ENCODE peak calls at places on chromosome 13, in five cellular contexts. One of them, this sample, is unnamed.

GRCh38 chr13:77696006-77696862 is 1.3 kb upstream of the SLAIN1 start:
- DNase-seq in trophoblast cell: peak; percentile 43
- DNase-seq in heart left ventricle: no peak
- DNase-seq in mucosa of descending colon: no peak
- DNase-seq in effector memory CD4-positive, alpha-beta T cell: no peak
- DNase-seq in this sample: no peak

GRCh38 chr13:75347925-75348324 is 134.0 kb downstream of the TBC1D4 start:
- DNase-seq in effector memory CD4-positive, alpha-beta T cell: no peak
- DNase-seq in mucosa of descending colon: no peak
- DNase-seq in heart left ventricle: no peak
- DNase-seq in trophoblast cell: no peak
- DNase-seq in this sample: no peak

GRCh38 chr13:19661561-19661960 is 28.1 kb downstream of the MPHOSPH8 start:
- DNase-seq in heart left ventricle: no peak
- DNase-seq in trophoblast cell: no peak
- DNase-seq in mucosa of descending colon: no peak
- DNase-seq in effector memory CD4-positive, alpha-beta T cell: no peak
- DNase-seq in this sample: no peak

GRCh38 chr13:99380921-99381645 is 73.9 kb upstream of the GPR183 start:
- DNase-seq in trophoblast cell: no peak
- DNase-seq in effector memory CD4-positive, alpha-beta T cell: no peak
- DNase-seq in heart left ventricle: no peak
- DNase-seq in mucosa of descending colon: no peak
- DNase-seq in this sample: no peak

GRCh38 chr13:38697628-38698333 is 10.9 kb downstream of the FREM2 start:
- DNase-seq in heart left ventricle: no peak
- DNase-seq in effector memory CD4-positive, alpha-beta T cell: no peak
- DNase-seq in mucosa of descending colon: no peak
- DNase-seq in trophoblast cell: no peak
- DNase-seq in this sample: no peak

GRCh38 chr13:27131202-27131623 is 40.4 kb downstream of the USP12 start:
- DNase-seq in effector memory CD4-positive, alpha-beta T cell: peak; percentile 57
- DNase-seq in mucosa of descending colon: peak; percentile 41
- DNase-seq in trophoblast cell: peak; percentile 31
- DNase-seq in heart left ventricle: no peak
- DNase-seq in this sample: no peak

GRCh38 chr13:112181336-112182051 is 114.5 kb downstream of the SOX1 start:
- DNase-seq in mucosa of descending colon: no peak
- DNase-seq in effector memory CD4-positive, alpha-beta T cell: no peak
- DNase-seq in heart left ventricle: no peak
- DNase-seq in trophoblast cell: no peak
- DNase-seq in this sample: no peak

GRCh38 chr13:23428183-23428528 is 5.3 kb downstream of the SACS start:
- DNase-seq in heart left ventricle: no peak
- DNase-seq in trophoblast cell: no peak
- DNase-seq in effector memory CD4-positive, alpha-beta T cell: no peak
- DNase-seq in mucosa of descending colon: no peak
- DNase-seq in this sample: no peak

GRCh38 chr13:47426126-47426849 is 529.4 kb upstream of the HTR2A start:
- DNase-seq in heart left ventricle: peak; percentile 30
- DNase-seq in trophoblast cell: no peak
- DNase-seq in effector memory CD4-positive, alpha-beta T cell: no peak
- DNase-seq in mucosa of descending colon: peak; percentile 2
- DNase-seq in this sample: peak; percentile 93

GRCh38 chr13:84873951-84874350 is 925.3 kb downstream of the SLITRK6 start:
- DNase-seq in trophoblast cell: no peak
- DNase-seq in heart left ventricle: no peak
- DNase-seq in effector memory CD4-positive, alpha-beta T cell: no peak
- DNase-seq in mucosa of descending colon: no peak
- DNase-seq in this sample: no peak

GRCh38 chr13:98890186-98890585 is 87.7 kb downstream of the DOCK9 start:
- DNase-seq in effector memory CD4-positive, alpha-beta T cell: no peak
- DNase-seq in mucosa of descending colon: no peak
- DNase-seq in heart left ventricle: no peak
- DNase-seq in trophoblast cell: peak; percentile 83
- DNase-seq in this sample: peak; percentile 92

GRCh38 chr13:64855506-64855905 is 2374.6 kb downstream of the PCDH9 start:
- DNase-seq in effector memory CD4-positive, alpha-beta T cell: no peak
- DNase-seq in trophoblast cell: no peak
- DNase-seq in heart left ventricle: no peak
- DNase-seq in mucosa of descending colon: no peak
- DNase-seq in this sample: peak; percentile 38

GRCh38 chr13:99178636-99179035 is 22.0 kb upstream of the UBAC2 start:
- DNase-seq in mucosa of descending colon: no peak
- DNase-seq in effector memory CD4-positive, alpha-beta T cell: no peak
- DNase-seq in trophoblast cell: no peak
- DNase-seq in heart left ventricle: no peak
- DNase-seq in this sample: no peak

GRCh38 chr13:48831248-48831647 is 144.5 kb upstream of the FNDC3A start:
- DNase-seq in mucosa of descending colon: no peak
- DNase-seq in effector memory CD4-positive, alpha-beta T cell: no peak
- DNase-seq in heart left ventricle: no peak
- DNase-seq in trophoblast cell: no peak
- DNase-seq in this sample: no peak

GRCh38 chr13:41952749-41953148 is 8.2 kb downstream of the VWA8 start:
- DNase-seq in effector memory CD4-positive, alpha-beta T cell: no peak
- DNase-seq in trophoblast cell: no peak
- DNase-seq in mucosa of descending colon: no peak
- DNase-seq in heart left ventricle: no peak
- DNase-seq in this sample: no peak

GRCh38 chr13:27424246-27425150 is at the start of gene GTF3A:
- DNase-seq in mucosa of descending colon: peak; percentile 84
- DNase-seq in effector memory CD4-positive, alpha-beta T cell: peak; percentile 83
- DNase-seq in trophoblast cell: peak; percentile 82
- DNase-seq in heart left ventricle: peak; percentile 88
- DNase-seq in this sample: peak; percentile 45

GRCh38 chr13:45108716-45109706 is 11.3 kb upstream of the GTF2F2 start:
- DNase-seq in effector memory CD4-positive, alpha-beta T cell: no peak
- DNase-seq in heart left ventricle: no peak
- DNase-seq in trophoblast cell: no peak
- DNase-seq in mucosa of descending colon: no peak
- DNase-seq in this sample: peak; percentile 58

GRCh38 chr13:36432106-36432544 is at the start of gene CCNA1:
- DNase-seq in trophoblast cell: no peak
- DNase-seq in effector memory CD4-positive, alpha-beta T cell: no peak
- DNase-seq in mucosa of descending colon: no peak
- DNase-seq in heart left ventricle: peak; percentile 15
- DNase-seq in this sample: no peak

GRCh38 chr13:43244482-43244881 is 221.1 kb downstream of the DNAJC15 start:
- DNase-seq in heart left ventricle: no peak
- DNase-seq in trophoblast cell: no peak
- DNase-seq in mucosa of descending colon: no peak
- DNase-seq in effector memory CD4-positive, alpha-beta T cell: no peak
- DNase-seq in this sample: no peak

GRCh38 chr13:112251930-112252585 is 124.1 kb upstream of the SPACA7 start:
- DNase-seq in effector memory CD4-positive, alpha-beta T cell: no peak
- DNase-seq in heart left ventricle: no peak
- DNase-seq in mucosa of descending colon: no peak
- DNase-seq in trophoblast cell: no peak
- DNase-seq in this sample: no peak

GRCh38 chr13:34545461-34545860 is 396.6 kb upstream of the NBEA start:
- DNase-seq in mucosa of descending colon: no peak
- DNase-seq in trophoblast cell: no peak
- DNase-seq in effector memory CD4-positive, alpha-beta T cell: no peak
- DNase-seq in heart left ventricle: no peak
- DNase-seq in this sample: no peak

GRCh38 chr13:46184277-46184699 is 2.3 kb upstream of the LCP1 start:
- DNase-seq in heart left ventricle: no peak
- DNase-seq in effector memory CD4-positive, alpha-beta T cell: peak; percentile 43
- DNase-seq in mucosa of descending colon: peak; percentile 61
- DNase-seq in trophoblast cell: no peak
- DNase-seq in this sample: no peak

GRCh38 chr13:33711441-33711840 is 106.5 kb upstream of the RFC3 start:
- DNase-seq in heart left ventricle: no peak
- DNase-seq in trophoblast cell: no peak
- DNase-seq in effector memory CD4-positive, alpha-beta T cell: no peak
- DNase-seq in mucosa of descending colon: no peak
- DNase-seq in this sample: no peak

GRCh38 chr13:31009166-31009565 is 76.7 kb downstream of the TEX26 start:
- DNase-seq in effector memory CD4-positive, alpha-beta T cell: no peak
- DNase-seq in mucosa of descending colon: no peak
- DNase-seq in heart left ventricle: no peak
- DNase-seq in trophoblast cell: no peak
- DNase-seq in this sample: no peak

GRCh38 chr13:34013061-34013460 is 195.1 kb downstream of the RFC3 start:
- DNase-seq in mucosa of descending colon: no peak
- DNase-seq in trophoblast cell: no peak
- DNase-seq in effector memory CD4-positive, alpha-beta T cell: no peak
- DNase-seq in heart left ventricle: no peak
- DNase-seq in this sample: no peak

GRCh38 chr13:56009418-56009817 is 1131.3 kb upstream of the PRR20A start:
- DNase-seq in trophoblast cell: no peak
- DNase-seq in effector memory CD4-positive, alpha-beta T cell: no peak
- DNase-seq in mucosa of descending colon: no peak
- DNase-seq in heart left ventricle: no peak
- DNase-seq in this sample: no peak

GRCh38 chr13:99386911-99387788 is 80.0 kb upstream of the GPR183 start:
- DNase-seq in trophoblast cell: peak; percentile 12
- DNase-seq in mucosa of descending colon: peak; percentile 84
- DNase-seq in effector memory CD4-positive, alpha-beta T cell: peak; percentile 64
- DNase-seq in heart left ventricle: no peak
- DNase-seq in this sample: no peak

GRCh38 chr13:33206425-33206824 is 79.1 kb downstream of the STARD13 start:
- DNase-seq in trophoblast cell: no peak
- DNase-seq in mucosa of descending colon: no peak
- DNase-seq in heart left ventricle: no peak
- DNase-seq in effector memory CD4-positive, alpha-beta T cell: no peak
- DNase-seq in this sample: no peak

GRCh38 chr13:28493740-28494536 is 990 bp downstream of the FLT1 start:
- DNase-seq in effector memory CD4-positive, alpha-beta T cell: no peak
- DNase-seq in trophoblast cell: no peak
- DNase-seq in mucosa of descending colon: no peak
- DNase-seq in heart left ventricle: no peak
- DNase-seq in this sample: no peak

GRCh38 chr13:91359071-91359470 is 11.6 kb downstream of the MIR17HG start:
- DNase-seq in effector memory CD4-positive, alpha-beta T cell: no peak
- DNase-seq in mucosa of descending colon: no peak
- DNase-seq in trophoblast cell: no peak
- DNase-seq in heart left ventricle: no peak
- DNase-seq in this sample: no peak
- H3K4me3 ChIP-seq in effector memory CD4-positive, alpha-beta T cell: no peak overlapping the region
- H3K4me3 ChIP-seq in mucosa of descending colon: no peak overlapping the region
- H3K4me3 ChIP-seq in trophoblast cell: no peak overlapping the region
- H3K4me3 ChIP-seq in heart left ventricle: no peak overlapping the region
- H3K4me3 ChIP-seq in this sample: no peak overlapping the region

DNA sequence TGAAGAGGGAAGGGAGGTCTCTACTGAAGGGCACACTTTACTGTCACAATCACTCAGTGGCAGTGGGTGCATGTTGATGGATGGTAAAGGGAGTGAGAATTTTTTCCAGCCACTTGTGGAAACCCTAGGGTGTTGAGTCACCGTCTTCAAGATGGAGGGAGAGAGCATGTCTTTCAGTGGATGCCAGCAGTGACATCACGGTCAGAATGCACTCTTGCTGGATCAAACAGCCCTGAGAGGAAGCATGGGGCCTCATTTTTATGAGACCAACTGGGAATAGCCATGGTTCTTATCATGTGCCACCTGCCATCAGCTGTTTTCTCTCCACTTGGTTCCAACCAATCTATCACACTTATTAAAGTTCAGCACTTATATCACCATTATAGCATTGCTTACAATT is 182.5 kb downstream of the KCNRG start:
- DNase-seq in heart left ventricle: no peak
- DNase-seq in effector memory CD4-positive, alpha-beta T cell: no peak
- DNase-seq in trophoblast cell: no peak
- DNase-seq in mucosa of descending colon: no peak
- DNase-seq in this sample: peak; percentile 36
- H3K4me3 ChIP-seq in heart left ventricle: no peak overlapping the region
- H3K4me3 ChIP-seq in effector memory CD4-positive, alpha-beta T cell: no peak overlapping the region
- H3K4me3 ChIP-seq in trophoblast cell: no peak overlapping the region
- H3K4me3 ChIP-seq in mucosa of descending colon: no peak overlapping the region
- H3K4me3 ChIP-seq in this sample: no peak overlapping the region

DNA sequence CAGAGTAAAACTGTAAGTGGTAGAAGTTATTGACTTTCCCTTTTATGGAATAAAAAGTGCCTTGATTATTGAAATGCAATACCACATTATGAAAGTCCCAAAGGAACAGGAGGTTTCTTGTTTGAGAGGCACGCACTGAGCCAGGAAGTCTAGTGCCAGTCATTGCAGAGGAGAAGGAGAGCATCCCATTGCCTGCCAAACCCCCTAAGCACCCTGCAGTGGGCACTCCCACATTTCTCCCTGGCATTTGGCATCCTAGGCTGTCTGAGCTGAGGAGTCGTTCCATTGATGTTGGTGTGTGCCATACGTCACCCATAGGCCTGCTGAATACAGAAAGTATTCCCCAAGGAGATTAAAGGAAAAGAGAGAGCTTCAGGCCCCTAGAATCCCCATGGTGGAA is 85.7 kb upstream of the MBNL2 start:
- DNase-seq in trophoblast cell: no peak
- DNase-seq in effector memory CD4-positive, alpha-beta T cell: no peak
- DNase-seq in mucosa of descending colon: no peak
- DNase-seq in heart left ventricle: no peak
- DNase-seq in this sample: no peak
- H3K4me3 ChIP-seq in trophoblast cell: no peak overlapping the region
- H3K4me3 ChIP-seq in effector memory CD4-positive, alpha-beta T cell: no peak overlapping the region
- H3K4me3 ChIP-seq in mucosa of descending colon: no peak overlapping the region
- H3K4me3 ChIP-seq in heart left ventricle: no peak overlapping the region
- H3K4me3 ChIP-seq in this sample: no peak overlapping the region

DNA sequence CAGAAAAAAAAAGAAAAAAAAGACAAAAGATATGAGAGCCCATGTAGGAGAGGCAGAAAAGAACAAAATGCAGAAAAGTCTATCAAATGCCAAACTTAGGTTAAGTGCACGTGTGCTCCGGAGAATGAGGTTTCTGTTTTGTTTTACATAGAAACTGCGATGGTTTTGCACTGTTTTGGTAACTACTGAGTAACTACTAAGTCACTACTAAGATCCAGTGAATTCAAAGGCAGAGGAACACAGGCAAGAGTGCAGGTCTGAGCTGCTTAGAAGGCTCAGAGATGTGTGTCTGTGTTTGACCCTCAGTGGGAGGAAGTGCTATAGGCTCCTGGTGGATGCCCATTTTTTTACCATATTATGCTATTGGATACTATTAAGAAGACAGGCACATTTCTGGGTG is 299.3 kb downstream of the NDFIP2 start:
- DNase-seq in effector memory CD4-positive, alpha-beta T cell: no peak
- DNase-seq in mucosa of descending colon: no peak
- DNase-seq in trophoblast cell: no peak
- DNase-seq in heart left ventricle: no peak
- DNase-seq in this sample: no peak
- H3K4me3 ChIP-seq in effector memory CD4-positive, alpha-beta T cell: no peak overlapping the region
- H3K4me3 ChIP-seq in mucosa of descending colon: no peak overlapping the region
- H3K4me3 ChIP-seq in trophoblast cell: no peak overlapping the region
- H3K4me3 ChIP-seq in heart left ventricle: no peak overlapping the region
- H3K4me3 ChIP-seq in this sample: no peak overlapping the region

GRCh38 chr13:110509971-110510786 is 51.3 kb downstream of the RAB20 start:
- DNase-seq in heart left ventricle: peak; percentile 62
- DNase-seq in trophoblast cell: no peak
- DNase-seq in mucosa of descending colon: no peak
- DNase-seq in effector memory CD4-positive, alpha-beta T cell: no peak
- DNase-seq in this sample: no peak
- H3K4me3 ChIP-seq in heart left ventricle: no peak overlapping the region
- H3K4me3 ChIP-seq in trophoblast cell: peak overlapping the region; percentile 65
- H3K4me3 ChIP-seq in mucosa of descending colon: no peak overlapping the region
- H3K4me3 ChIP-seq in effector memory CD4-positive, alpha-beta T cell: no peak overlapping the region
- H3K4me3 ChIP-seq in this sample: no peak overlapping the region

This sample was measured in skeletal muscle cell.